ENCODE peak calls at places on chromosomes 7 and 10, in eight cellular contexts. One of them, this sample, is unnamed.

GRCh38 chr7:88243345-88243909 is 23.6 kb upstream of the SRI start:
- DNase-seq in IMR-90: peak; percentile 44
- DNase-seq in tibial nerve: no peak
- DNase-seq in heart right ventricle: no peak
- DNase-seq in left lung: no peak
- DNase-seq in GM12865: peak; percentile 26
- DNase-seq in brain microvascular endothelial cell: peak; percentile 54
- DNase-seq in body of pancreas: no peak
- DNase-seq in this sample: peak; percentile 41

GRCh38 chr7:76340617-76341131 is 18.1 kb downstream of the YWHAG start:
- DNase-seq in IMR-90: peak; percentile 92
- DNase-seq in tibial nerve: no peak
- DNase-seq in heart right ventricle: no peak
- DNase-seq in left lung: no peak
- DNase-seq in GM12865: no peak
- DNase-seq in brain microvascular endothelial cell: no peak
- DNase-seq in body of pancreas: no peak
- DNase-seq in this sample: no peak

GRCh38 chr7:98232276-98232585 is 19.8 kb downstream of the TECPR1 start:
- DNase-seq in IMR-90: no peak
- DNase-seq in tibial nerve: no peak
- DNase-seq in heart right ventricle: no peak
- DNase-seq in left lung: no peak
- DNase-seq in GM12865: no peak
- DNase-seq in brain microvascular endothelial cell: no peak
- DNase-seq in body of pancreas: no peak
- DNase-seq in this sample: no peak

GRCh38 chr7:157358041-157358752 is 21.4 kb downstream of the DNAJB6 start:
- DNase-seq in IMR-90: no peak
- DNase-seq in tibial nerve: no peak
- DNase-seq in heart right ventricle: no peak
- DNase-seq in left lung: no peak
- DNase-seq in GM12865: no peak
- DNase-seq in brain microvascular endothelial cell: no peak
- DNase-seq in body of pancreas: no peak
- DNase-seq in this sample: no peak

GRCh38 chr10:11113156-11113555 is 95.5 kb downstream of the CELF2 start:
- DNase-seq in IMR-90: no peak
- DNase-seq in tibial nerve: no peak
- DNase-seq in heart right ventricle: no peak
- DNase-seq in left lung: no peak
- DNase-seq in GM12865: peak; percentile 41
- DNase-seq in brain microvascular endothelial cell: no peak
- DNase-seq in body of pancreas: no peak
- DNase-seq in this sample: no peak

GRCh38 chr10:3169271-3169670 is 3.3 kb downstream of the PITRM1 start:
- DNase-seq in IMR-90: no peak
- DNase-seq in tibial nerve: no peak
- DNase-seq in heart right ventricle: no peak
- DNase-seq in left lung: no peak
- DNase-seq in GM12865: no peak
- DNase-seq in brain microvascular endothelial cell: no peak
- DNase-seq in body of pancreas: no peak
- DNase-seq in this sample: no peak

GRCh38 chr7:139798892-139799291 is 21.1 kb upstream of the HIPK2 start:
- DNase-seq in IMR-90: no peak
- DNase-seq in tibial nerve: no peak
- DNase-seq in heart right ventricle: no peak
- DNase-seq in left lung: no peak
- DNase-seq in GM12865: no peak
- DNase-seq in brain microvascular endothelial cell: no peak
- DNase-seq in body of pancreas: no peak
- DNase-seq in this sample: no peak

GRCh38 chr10:89301231-89301630 is 615 bp upstream of the IFIT2 start:
- DNase-seq in IMR-90: peak; percentile 43
- DNase-seq in tibial nerve: no peak
- DNase-seq in heart right ventricle: no peak
- DNase-seq in left lung: no peak
- DNase-seq in GM12865: peak; percentile 30
- DNase-seq in brain microvascular endothelial cell: no peak
- DNase-seq in body of pancreas: no peak
- DNase-seq in this sample: no peak

GRCh38 chr10:50260791-50261281 is 9.5 kb upstream of the ASAH2 start:
- DNase-seq in IMR-90: peak; percentile 11
- DNase-seq in tibial nerve: no peak
- DNase-seq in heart right ventricle: no peak
- DNase-seq in left lung: no peak
- DNase-seq in GM12865: peak; percentile 85
- DNase-seq in brain microvascular endothelial cell: no peak
- DNase-seq in body of pancreas: no peak
- DNase-seq in this sample: no peak

GRCh38 chr7:128236924-128237586 is 4.0 kb upstream of the LEP start:
- DNase-seq in IMR-90: peak; percentile 90
- DNase-seq in tibial nerve: no peak
- DNase-seq in heart right ventricle: no peak
- DNase-seq in left lung: peak; percentile 55
- DNase-seq in GM12865: peak; percentile 52
- DNase-seq in brain microvascular endothelial cell: peak; percentile 84
- DNase-seq in body of pancreas: no peak
- DNase-seq in this sample: peak; percentile 44

GRCh38 chr7:47391726-47392125 is 190.2 kb downstream of the TNS3 start:
- DNase-seq in IMR-90: no peak
- DNase-seq in tibial nerve: no peak
- DNase-seq in heart right ventricle: no peak
- DNase-seq in left lung: no peak
- DNase-seq in GM12865: no peak
- DNase-seq in brain microvascular endothelial cell: no peak
- DNase-seq in body of pancreas: no peak
- DNase-seq in this sample: no peak

GRCh38 chr7:132760241-132760616 is 184.0 kb upstream of the PLXNA4 start:
- DNase-seq in IMR-90: no peak
- DNase-seq in tibial nerve: no peak
- DNase-seq in heart right ventricle: no peak
- DNase-seq in left lung: no peak
- DNase-seq in GM12865: no peak
- DNase-seq in brain microvascular endothelial cell: no peak
- DNase-seq in body of pancreas: no peak
- DNase-seq in this sample: no peak

GRCh38 chr7:44486693-44487092 is 3.8 kb downstream of the NUDCD3 start:
- DNase-seq in IMR-90: peak; percentile 49
- DNase-seq in tibial nerve: no peak
- DNase-seq in heart right ventricle: no peak
- DNase-seq in left lung: no peak
- DNase-seq in GM12865: no peak
- DNase-seq in brain microvascular endothelial cell: no peak
- DNase-seq in body of pancreas: peak; percentile 23
- DNase-seq in this sample: peak; percentile 24

GRCh38 chr10:6204063-6204340 is 1.3 kb downstream of the PFKFB3 start:
- DNase-seq in IMR-90: no peak
- DNase-seq in tibial nerve: no peak
- DNase-seq in heart right ventricle: peak; percentile 55
- DNase-seq in left lung: peak; percentile 66
- DNase-seq in GM12865: peak; percentile 17
- DNase-seq in brain microvascular endothelial cell: no peak
- DNase-seq in body of pancreas: peak; percentile 39
- DNase-seq in this sample: peak; percentile 63

GRCh38 chr7:130922206-130923112 is 188.5 kb upstream of the KLF14 start:
- DNase-seq in IMR-90: no peak
- DNase-seq in tibial nerve: no peak
- DNase-seq in heart right ventricle: no peak
- DNase-seq in left lung: no peak
- DNase-seq in GM12865: no peak
- DNase-seq in brain microvascular endothelial cell: no peak
- DNase-seq in body of pancreas: no peak
- DNase-seq in this sample: no peak

GRCh38 chr7:92988051-92988450 is 129.7 kb downstream of the SAMD9 start:
- DNase-seq in IMR-90: peak; percentile 78
- DNase-seq in tibial nerve: no peak
- DNase-seq in heart right ventricle: no peak
- DNase-seq in left lung: no peak
- DNase-seq in GM12865: peak; percentile 6
- DNase-seq in brain microvascular endothelial cell: peak; percentile 67
- DNase-seq in body of pancreas: no peak
- DNase-seq in this sample: peak; percentile 6

GRCh38 chr7:105268511-105269392 is 120.0 kb downstream of the SRPK2 start:
- DNase-seq in IMR-90: peak; percentile 71
- DNase-seq in tibial nerve: no peak
- DNase-seq in heart right ventricle: no peak
- DNase-seq in left lung: no peak
- DNase-seq in GM12865: peak; percentile 52
- DNase-seq in brain microvascular endothelial cell: peak; percentile 21
- DNase-seq in body of pancreas: no peak
- DNase-seq in this sample: no peak

GRCh38 chr7:11931306-11931705 is 99.3 kb upstream of the THSD7A start:
- DNase-seq in IMR-90: no peak
- DNase-seq in tibial nerve: no peak
- DNase-seq in heart right ventricle: no peak
- DNase-seq in left lung: no peak
- DNase-seq in GM12865: no peak
- DNase-seq in brain microvascular endothelial cell: no peak
- DNase-seq in body of pancreas: no peak
- DNase-seq in this sample: no peak

GRCh38 chr7:94088560-94088959 is 84.4 kb upstream of the BET1 start:
- DNase-seq in IMR-90: peak; percentile 57
- DNase-seq in tibial nerve: no peak
- DNase-seq in heart right ventricle: no peak
- DNase-seq in left lung: no peak
- DNase-seq in GM12865: no peak
- DNase-seq in brain microvascular endothelial cell: no peak
- DNase-seq in body of pancreas: no peak
- DNase-seq in this sample: no peak

DNA sequence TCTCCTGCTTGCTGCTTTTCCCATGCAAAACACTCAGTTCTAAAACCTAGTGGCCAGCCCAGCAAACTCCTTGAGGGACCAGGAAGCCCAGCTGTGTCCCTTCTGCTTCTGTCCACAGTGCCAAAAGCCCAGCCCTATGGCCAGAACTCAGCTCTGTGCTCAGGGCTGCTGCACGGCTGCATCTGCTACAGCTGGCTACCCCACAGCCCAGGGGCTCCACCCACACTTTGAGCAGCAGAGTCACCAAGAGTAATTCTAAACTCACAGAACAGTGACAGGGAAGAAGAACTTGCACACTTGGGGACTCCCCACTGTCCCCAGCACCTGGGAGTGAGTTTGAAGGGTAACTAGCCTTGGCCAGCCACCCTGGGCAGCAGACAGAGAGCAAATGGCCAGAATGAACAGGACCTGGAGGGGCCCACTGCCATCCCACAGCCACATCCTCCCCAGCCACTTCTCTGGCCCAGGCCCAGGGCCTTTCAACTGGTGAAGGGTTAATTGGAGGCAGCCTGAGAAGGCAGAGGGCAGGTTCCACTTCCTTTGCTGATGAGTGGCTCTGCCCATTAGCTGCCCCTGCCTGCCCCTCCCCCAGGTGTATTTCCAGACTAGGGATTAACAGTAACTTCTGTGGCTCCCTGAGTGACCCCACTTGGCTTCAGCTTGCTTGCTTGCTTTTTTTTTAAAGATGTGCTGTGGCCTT is 28.1 kb upstream of the TRIM8 start:
- DNase-seq in IMR-90: no peak
- DNase-seq in tibial nerve: peak; percentile 40
- DNase-seq in heart right ventricle: peak; percentile 80
- DNase-seq in left lung: no peak
- DNase-seq in GM12865: peak; percentile 22
- DNase-seq in brain microvascular endothelial cell: no peak
- DNase-seq in body of pancreas: no peak
- DNase-seq in this sample: no peak
- TF ChIP-seq CTCF in IMR-90: no peak
- TF ChIP-seq CTCF in tibial nerve: no peak
- TF ChIP-seq CTCF in heart right ventricle: no peak
- TF ChIP-seq CTCF in left lung: no peak
- TF ChIP-seq CTCF in GM12865: no peak
- TF ChIP-seq CTCF in brain microvascular endothelial cell: no peak
- TF ChIP-seq CTCF in body of pancreas: no peak
- TF ChIP-seq CTCF in this sample: no peak

DNA sequence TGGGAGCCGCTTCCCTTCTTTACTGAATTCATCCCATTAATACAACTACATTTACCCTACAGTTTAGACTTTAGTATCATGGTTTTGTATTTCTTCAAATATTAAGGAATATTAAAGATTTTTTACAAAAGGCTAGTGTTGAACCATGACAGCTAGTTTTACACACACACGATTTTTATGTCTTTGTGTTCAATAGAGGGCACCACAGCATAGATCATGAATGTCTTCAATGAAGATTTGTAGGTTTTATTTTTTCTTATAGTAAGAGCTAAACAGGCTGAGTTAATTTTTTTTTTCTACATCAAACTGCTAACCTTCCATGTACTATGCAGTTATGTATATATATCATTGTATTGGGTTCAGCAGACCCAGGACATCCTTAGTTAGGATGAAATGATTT is 76.9 kb downstream of the SNX10 start:
- DNase-seq in IMR-90: peak; percentile 23
- DNase-seq in tibial nerve: no peak
- DNase-seq in heart right ventricle: no peak
- DNase-seq in left lung: no peak
- DNase-seq in GM12865: no peak
- DNase-seq in brain microvascular endothelial cell: no peak
- DNase-seq in body of pancreas: no peak
- DNase-seq in this sample: no peak
- TF ChIP-seq CTCF in IMR-90: no peak
- TF ChIP-seq CTCF in tibial nerve: no peak
- TF ChIP-seq CTCF in heart right ventricle: no peak
- TF ChIP-seq CTCF in left lung: no peak
- TF ChIP-seq CTCF in GM12865: no peak
- TF ChIP-seq CTCF in brain microvascular endothelial cell: no peak
- TF ChIP-seq CTCF in body of pancreas: no peak
- TF ChIP-seq CTCF in this sample: no peak

GRCh38 chr10:209357-209756 is 74.1 kb downstream of the ZMYND11 start:
- DNase-seq in IMR-90: peak; percentile 37
- DNase-seq in tibial nerve: no peak
- DNase-seq in heart right ventricle: no peak
- DNase-seq in left lung: no peak
- DNase-seq in GM12865: no peak
- DNase-seq in brain microvascular endothelial cell: peak; percentile 6
- DNase-seq in body of pancreas: no peak
- DNase-seq in this sample: no peak
- TF ChIP-seq CTCF in IMR-90: peak; percentile 39
- TF ChIP-seq CTCF in tibial nerve: no peak
- TF ChIP-seq CTCF in heart right ventricle: peak; percentile 9
- TF ChIP-seq CTCF in left lung: no peak
- TF ChIP-seq CTCF in GM12865: no peak
- TF ChIP-seq CTCF in brain microvascular endothelial cell: peak; percentile 34
- TF ChIP-seq CTCF in body of pancreas: peak; percentile 4
- TF ChIP-seq CTCF in this sample: no peak

DNA sequence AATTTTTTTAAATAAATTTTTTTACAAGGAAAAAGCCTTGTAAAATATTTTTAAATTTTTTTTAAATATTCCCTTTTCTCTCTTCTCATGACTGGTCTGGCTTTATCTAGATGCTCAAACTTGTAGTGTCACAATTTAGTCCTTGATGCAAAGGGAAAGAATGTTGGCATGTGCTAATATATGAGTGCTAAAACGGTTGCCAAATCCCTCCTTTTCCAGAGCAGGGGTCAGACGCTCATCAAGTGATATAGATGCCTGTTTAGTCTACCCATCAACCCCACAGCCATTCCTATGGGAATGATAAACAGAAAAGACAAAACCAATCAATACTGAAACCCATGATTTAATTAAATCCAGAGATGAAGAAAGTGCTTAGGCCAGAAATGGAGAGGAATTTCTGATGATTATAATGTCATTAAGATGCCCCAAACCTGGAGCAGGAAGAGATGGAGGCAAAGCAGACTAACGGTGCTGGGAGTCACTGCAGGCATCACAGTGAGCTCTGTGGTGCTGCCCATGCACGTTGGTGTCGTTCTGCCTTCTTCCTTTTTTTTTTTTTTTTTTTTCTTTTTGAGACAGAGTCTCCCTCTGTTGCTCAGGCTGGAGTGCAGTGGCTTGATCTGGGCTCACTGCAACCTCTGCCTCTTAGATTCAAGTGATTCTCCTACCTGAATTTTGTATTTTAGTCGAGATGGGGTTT is 210.1 kb upstream of the STK17A start:
- DNase-seq in IMR-90: no peak
- DNase-seq in tibial nerve: no peak
- DNase-seq in heart right ventricle: no peak
- DNase-seq in left lung: no peak
- DNase-seq in GM12865: no peak
- DNase-seq in brain microvascular endothelial cell: no peak
- DNase-seq in body of pancreas: no peak
- DNase-seq in this sample: no peak
- TF ChIP-seq CTCF in IMR-90: no peak
- TF ChIP-seq CTCF in tibial nerve: no peak
- TF ChIP-seq CTCF in heart right ventricle: no peak
- TF ChIP-seq CTCF in left lung: no peak
- TF ChIP-seq CTCF in GM12865: no peak
- TF ChIP-seq CTCF in brain microvascular endothelial cell: no peak
- TF ChIP-seq CTCF in body of pancreas: no peak
- TF ChIP-seq CTCF in this sample: no peak

This sample was measured in Calu3.